ENCODE peak calls at places on chromosomes 1 and 21, in nine cellular contexts. A, D, E, O, G, Z, Y, M and Q are unnamed samples.

GRCh38 chr1:239321877-239322276 is 64.5 kb upstream of the CHRM3 start:
- DNase-seq in A (no peak), D (no peak), E (no peak), O (no peak), G (no peak), Z (no peak), Y (no peak), M (no peak), Q (no peak)

GRCh38 chr1:206835186-206835585 is 30.2 kb upstream of the IL20 start:
- DNase-seq in A (no peak), D (no peak), E (no peak), O (no peak), G (no peak), Z (no peak), Y (no peak), M (no peak), Q (no peak)

GRCh38 chr1:79100385-79100784 is 93.9 kb upstream of the ADGRL4 start:
- DNase-seq in A (no peak), D (no peak), E (peak; percentile 54), O (no peak), G (peak; percentile 44), Z (no peak), Y (no peak), M (peak; percentile 69), Q (peak; percentile 74)

GRCh38 chr1:13830616-13831280 is 130.8 kb downstream of the PRDM2 start:
- DNase-seq in A (no peak), D (no peak), E (no peak), O (no peak), G (no peak), Z (no peak), Y (no peak), M (peak; percentile 51), Q (no peak)

GRCh38 chr1:109396971-109397370 is 747 bp downstream of the SORT1 start:
- DNase-seq in A (peak; percentile 24), D (no peak), E (no peak), O (no peak), G (no peak), Z (no peak), Y (no peak), M (no peak), Q (no peak)

GRCh38 chr1:63615809-63616420 is 22.7 kb downstream of the PGM1 start:
- DNase-seq in A (peak; percentile 67), D (no peak), E (peak; percentile 88), O (peak; percentile 21), G (no peak), Z (peak; percentile 73), Y (peak; percentile 58), M (peak; percentile 87), Q (peak; percentile 75)

GRCh38 chr1:56033321-56034037 is 545.9 kb downstream of the PLPP3 start:
- DNase-seq in A (no peak), D (no peak), E (peak; percentile 31), O (no peak), G (no peak), Z (no peak), Y (no peak), M (no peak), Q (no peak)

GRCh38 chr1:172851077-172851476 is 192.2 kb downstream of the FASLG start:
- DNase-seq in A (no peak), D (no peak), E (no peak), O (no peak), G (no peak), Z (no peak), Y (no peak), M (no peak), Q (no peak)

GRCh38 chr21:43884012-43884860 is 19.2 kb downstream of the AGPAT3 start:
- DNase-seq in A (no peak), D (peak; percentile 45), E (peak; percentile 22), O (no peak), G (no peak), Z (no peak), Y (no peak), M (peak; percentile 44), Q (peak; percentile 33)

GRCh38 chr1:52142220-52143153 is 598 bp downstream of the ZFYVE9 start:
- DNase-seq in A (peak; percentile 32), D (peak; percentile 69), E (peak; percentile 56), O (no peak), G (no peak), Z (peak; percentile 76), Y (no peak), M (peak; percentile 59), Q (peak; percentile 41)

GRCh38 chr1:207007352-207008033 is 25.1 kb downstream of the C1orf116 start:
- DNase-seq in A (no peak), D (no peak), E (peak; percentile 99), O (no peak), G (peak; percentile 49), Z (no peak), Y (no peak), M (peak; percentile 98), Q (peak; percentile 81)

GRCh38 chr1:225880210-225880584 is 2.0 kb downstream of the TMEM63A start:
- DNase-seq in A (no peak), D (no peak), E (no peak), O (no peak), G (no peak), Z (no peak), Y (no peak), M (no peak), Q (no peak)

GRCh38 chr21:35658242-35658641 is 402.1 kb downstream of the SETD4 start:
- DNase-seq in A (no peak), D (no peak), E (peak; percentile 73), O (no peak), G (peak; percentile 67), Z (no peak), Y (no peak), M (peak; percentile 63), Q (peak; percentile 70)

GRCh38 chr1:56064705-56065104 is 514.7 kb downstream of the PLPP3 start:
- DNase-seq in A (no peak), D (no peak), E (peak; percentile 69), O (no peak), G (peak; percentile 14), Z (no peak), Y (no peak), M (peak; percentile 74), Q (peak; percentile 63)

GRCh38 chr1:226884966-226885820 is 14.8 kb downstream of the PSEN2 start:
- DNase-seq in A (no peak), D (peak; percentile 41), E (no peak), O (no peak), G (no peak), Z (no peak), Y (no peak), M (no peak), Q (no peak)

GRCh38 chr1:100628631-100629081 is 90.7 kb downstream of the GPR88 start:
- DNase-seq in A (no peak), D (no peak), E (no peak), O (no peak), G (no peak), Z (no peak), Y (no peak), M (no peak), Q (no peak)

GRCh38 chr21:43801006-43801783 is 11.8 kb downstream of the RRP1 start:
- DNase-seq in A (no peak), D (no peak), E (no peak), O (no peak), G (no peak), Z (no peak), Y (no peak), M (no peak), Q (no peak)

GRCh38 chr1:112307930-112308329 is 88.1 kb upstream of the CTTNBP2NL start:
- DNase-seq in A (no peak), D (no peak), E (no peak), O (no peak), G (no peak), Z (no peak), Y (no peak), M (no peak), Q (no peak)
- TF ChIP-seq CTCF in A (no peak), D (no peak), E (no peak), O (no peak), G (no peak), Z (no peak), Y (no peak), M (no peak), Q (no peak)

GRCh38 chr1:19877821-19878636 is 4.2 kb upstream of the OTUD3 start:
- DNase-seq in A (peak; percentile 29), D (no peak), E (no peak), O (no peak), G (no peak), Z (no peak), Y (no peak), M (no peak), Q (no peak)
- H3K4me3 ChIP-seq in A (no peak overlapping the region), D (no peak overlapping the region), E (no peak overlapping the region), O (no peak overlapping the region), G (no peak overlapping the region), Z (no peak overlapping the region), Y (no peak overlapping the region), M (no peak overlapping the region), Q (no peak overlapping the region)

GRCh38 chr1:84373446-84374141 is 24.7 kb upstream of the DNASE2B start:
- DNase-seq in A (no peak), D (no peak), E (peak; percentile 55), O (no peak), G (no peak), Z (no peak), Y (no peak), M (no peak), Q (no peak)
- TF ChIP-seq CTCF in A (no peak), D (no peak), E (no peak), O (no peak), G (no peak), Z (no peak), Y (no peak), M (no peak), Q (no peak)

GRCh38 chr1:54404263-54404662 is 1.9 kb downstream of the SSBP3 start:
- DNase-seq in A (no peak), D (no peak), E (no peak), O (no peak), G (no peak), Z (no peak), Y (no peak), M (no peak), Q (no peak)
- H3K4me3 ChIP-seq in A (peak overlapping the region; percentile 97), D (peak overlapping the region; percentile 84), E (peak overlapping the region; percentile 73), O (peak overlapping the region; percentile 96), G (peak overlapping the region; percentile 79), Z (peak overlapping the region; percentile 90), Y (no peak overlapping the region), M (peak overlapping the region; percentile 61), Q (peak overlapping the region; percentile 68)